ENCODE peak calls at places on chromosomes 16 and 17, in ten cellular contexts. One of them, this sample, is unnamed.

GRCh38 chr16:77273815-77274214 is 74.6 kb downstream of the SYCE1L start:
- DNase-seq in ovary: no peak
- DNase-seq in A549: no peak
- DNase-seq in H1: no peak
- DNase-seq in upper lobe of left lung: no peak
- DNase-seq in stomach: no peak
- DNase-seq in tibial nerve: no peak
- DNase-seq in sigmoid colon: no peak
- DNase-seq in GM12878: no peak
- DNase-seq in SK-N-SH: no peak
- DNase-seq in this sample: no peak

GRCh38 chr17:75822119-75822799 is 21.9 kb downstream of the UNC13D start:
- DNase-seq in ovary: peak
- DNase-seq in A549: no peak
- DNase-seq in H1: no peak
- DNase-seq in upper lobe of left lung: no peak
- DNase-seq in stomach: peak
- DNase-seq in tibial nerve: no peak
- DNase-seq in sigmoid colon: no peak
- DNase-seq in GM12878: no peak
- DNase-seq in SK-N-SH: peak
- DNase-seq in this sample: peak

GRCh38 chr17:60534613-60535157 is 8.6 kb upstream of the APPBP2 start:
- DNase-seq in ovary: no peak
- DNase-seq in A549: no peak
- DNase-seq in H1: no peak
- DNase-seq in upper lobe of left lung: no peak
- DNase-seq in stomach: no peak
- DNase-seq in tibial nerve: no peak
- DNase-seq in sigmoid colon: no peak
- DNase-seq in GM12878: no peak
- DNase-seq in SK-N-SH: no peak
- DNase-seq in this sample: no peak

GRCh38 chr16:537415-538335 is 10.2 kb downstream of the CAPN15 start:
- DNase-seq in ovary: no peak
- DNase-seq in A549: no peak
- DNase-seq in H1: no peak
- DNase-seq in upper lobe of left lung: no peak
- DNase-seq in stomach: no peak
- DNase-seq in tibial nerve: no peak
- DNase-seq in sigmoid colon: no peak
- DNase-seq in GM12878: no peak
- DNase-seq in SK-N-SH: peak
- DNase-seq in this sample: no peak

GRCh38 chr16:64362193-64362592 is 759.7 kb downstream of the CDH11 start:
- DNase-seq in ovary: no peak
- DNase-seq in A549: no peak
- DNase-seq in H1: no peak
- DNase-seq in upper lobe of left lung: no peak
- DNase-seq in stomach: no peak
- DNase-seq in tibial nerve: no peak
- DNase-seq in sigmoid colon: no peak
- DNase-seq in GM12878: no peak
- DNase-seq in SK-N-SH: no peak
- DNase-seq in this sample: no peak

GRCh38 chr17:1042486-1042885 is 45.6 kb downstream of the TIMM22 start:
- DNase-seq in ovary: no peak
- DNase-seq in A549: no peak
- DNase-seq in H1: no peak
- DNase-seq in upper lobe of left lung: no peak
- DNase-seq in stomach: no peak
- DNase-seq in tibial nerve: no peak
- DNase-seq in sigmoid colon: peak
- DNase-seq in GM12878: no peak
- DNase-seq in SK-N-SH: no peak
- DNase-seq in this sample: no peak

GRCh38 chr17:77926967-77927366 is 31.5 kb upstream of the TNRC6C start:
- DNase-seq in ovary: no peak
- DNase-seq in A549: no peak
- DNase-seq in H1: no peak
- DNase-seq in upper lobe of left lung: no peak
- DNase-seq in stomach: no peak
- DNase-seq in tibial nerve: no peak
- DNase-seq in sigmoid colon: peak
- DNase-seq in GM12878: no peak
- DNase-seq in SK-N-SH: no peak
- DNase-seq in this sample: no peak

GRCh38 chr16:17347624-17348023 is 123.1 kb downstream of the XYLT1 start:
- DNase-seq in ovary: no peak
- DNase-seq in A549: no peak
- DNase-seq in H1: no peak
- DNase-seq in upper lobe of left lung: no peak
- DNase-seq in stomach: no peak
- DNase-seq in tibial nerve: no peak
- DNase-seq in sigmoid colon: no peak
- DNase-seq in GM12878: no peak
- DNase-seq in SK-N-SH: no peak
- DNase-seq in this sample: no peak

GRCh38 chr16:1817716-1818115 is 8.9 kb downstream of the HAGH start:
- DNase-seq in ovary: no peak
- DNase-seq in A549: no peak
- DNase-seq in H1: no peak
- DNase-seq in upper lobe of left lung: no peak
- DNase-seq in stomach: no peak
- DNase-seq in tibial nerve: no peak
- DNase-seq in sigmoid colon: no peak
- DNase-seq in GM12878: no peak
- DNase-seq in SK-N-SH: no peak
- DNase-seq in this sample: no peak

GRCh38 chr16:1816396-1817275 is 10.0 kb downstream of the HAGH start:
- DNase-seq in ovary: no peak
- DNase-seq in A549: no peak
- DNase-seq in H1: no peak
- DNase-seq in upper lobe of left lung: no peak
- DNase-seq in stomach: no peak
- DNase-seq in tibial nerve: no peak
- DNase-seq in sigmoid colon: no peak
- DNase-seq in GM12878: no peak
- DNase-seq in SK-N-SH: no peak
- DNase-seq in this sample: no peak

GRCh38 chr16:1817276-1817589 is 9.4 kb downstream of the HAGH start:
- DNase-seq in ovary: no peak
- DNase-seq in A549: no peak
- DNase-seq in H1: no peak
- DNase-seq in upper lobe of left lung: no peak
- DNase-seq in stomach: no peak
- DNase-seq in tibial nerve: no peak
- DNase-seq in sigmoid colon: no peak
- DNase-seq in GM12878: no peak
- DNase-seq in SK-N-SH: no peak
- DNase-seq in this sample: no peak

GRCh38 chr16:1812732-1813163 is 13.9 kb downstream of the HAGH start:
- DNase-seq in ovary: peak
- DNase-seq in A549: peak
- DNase-seq in H1: no peak
- DNase-seq in upper lobe of left lung: peak
- DNase-seq in stomach: peak
- DNase-seq in tibial nerve: no peak
- DNase-seq in sigmoid colon: peak
- DNase-seq in GM12878: no peak
- DNase-seq in SK-N-SH: peak
- DNase-seq in this sample: peak

DNA sequence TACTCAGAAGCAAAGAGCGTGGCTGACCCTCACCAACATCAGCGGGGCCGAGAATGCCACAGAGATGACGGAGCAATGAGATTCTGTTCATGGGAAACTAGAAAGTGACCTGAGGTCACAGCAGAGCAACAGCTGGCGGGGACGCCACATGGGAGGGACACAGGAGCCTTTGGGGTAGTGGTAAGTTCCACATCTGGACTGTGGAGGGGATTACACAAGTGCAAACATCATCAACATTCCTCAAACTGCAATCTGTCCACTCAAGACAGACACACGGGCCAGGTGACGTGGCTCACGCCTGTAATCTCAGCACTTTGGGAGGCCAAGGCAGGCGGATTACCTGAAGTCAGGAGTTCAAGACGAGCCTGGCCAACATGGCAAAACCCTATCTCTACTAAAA is 11.2 kb downstream of the HAGH start:
- DNase-seq in ovary: no peak
- DNase-seq in A549: no peak
- DNase-seq in H1: no peak
- DNase-seq in upper lobe of left lung: no peak
- DNase-seq in stomach: no peak
- DNase-seq in tibial nerve: peak
- DNase-seq in sigmoid colon: no peak
- DNase-seq in GM12878: no peak
- DNase-seq in SK-N-SH: no peak
- DNase-seq in this sample: no peak
- TF ChIP-seq EP300 in ovary: no peak
- TF ChIP-seq EP300 in A549: no peak
- TF ChIP-seq EP300 in H1: no peak
- TF ChIP-seq EP300 in upper lobe of left lung: no peak
- TF ChIP-seq EP300 in stomach: no peak
- TF ChIP-seq EP300 in tibial nerve: no peak
- TF ChIP-seq EP300 in sigmoid colon: no peak
- TF ChIP-seq EP300 in GM12878: no peak
- TF ChIP-seq EP300 in SK-N-SH: no peak
- TF ChIP-seq EP300 in this sample: no peak

GRCh38 chr16:67541391-67542263 is 13.0 kb downstream of the RIPOR1 start:
- DNase-seq in ovary: peak
- DNase-seq in A549: peak
- DNase-seq in H1: no peak
- DNase-seq in upper lobe of left lung: no peak
- DNase-seq in stomach: no peak
- DNase-seq in tibial nerve: no peak
- DNase-seq in sigmoid colon: no peak
- DNase-seq in GM12878: no peak
- DNase-seq in SK-N-SH: no peak
- DNase-seq in this sample: peak

GRCh38 chr16:67543582-67543981 is 15.0 kb downstream of the RIPOR1 start:
- DNase-seq in ovary: no peak
- DNase-seq in A549: no peak
- DNase-seq in H1: no peak
- DNase-seq in upper lobe of left lung: no peak
- DNase-seq in stomach: no peak
- DNase-seq in tibial nerve: no peak
- DNase-seq in sigmoid colon: no peak
- DNase-seq in GM12878: no peak
- DNase-seq in SK-N-SH: no peak
- DNase-seq in this sample: peak

GRCh38 chr16:67540756-67541155 is 12.1 kb downstream of the RIPOR1 start:
- DNase-seq in ovary: peak
- DNase-seq in A549: no peak
- DNase-seq in H1: no peak
- DNase-seq in upper lobe of left lung: no peak
- DNase-seq in stomach: no peak
- DNase-seq in tibial nerve: no peak
- DNase-seq in sigmoid colon: no peak
- DNase-seq in GM12878: no peak
- DNase-seq in SK-N-SH: no peak
- DNase-seq in this sample: no peak

GRCh38 chr16:67543036-67543435 is 14.4 kb downstream of the RIPOR1 start:
- DNase-seq in ovary: no peak
- DNase-seq in A549: no peak
- DNase-seq in H1: no peak
- DNase-seq in upper lobe of left lung: no peak
- DNase-seq in stomach: no peak
- DNase-seq in tibial nerve: no peak
- DNase-seq in sigmoid colon: no peak
- DNase-seq in GM12878: no peak
- DNase-seq in SK-N-SH: no peak
- DNase-seq in this sample: peak

GRCh38 chr16:67542464-67542863 is 13.8 kb downstream of the RIPOR1 start:
- DNase-seq in ovary: peak
- DNase-seq in A549: peak
- DNase-seq in H1: no peak
- DNase-seq in upper lobe of left lung: peak
- DNase-seq in stomach: peak
- DNase-seq in tibial nerve: no peak
- DNase-seq in sigmoid colon: peak
- DNase-seq in GM12878: no peak
- DNase-seq in SK-N-SH: peak
- DNase-seq in this sample: peak
- TF ChIP-seq EP300 in ovary: no peak
- TF ChIP-seq EP300 in A549: no peak
- TF ChIP-seq EP300 in H1: no peak
- TF ChIP-seq EP300 in upper lobe of left lung: no peak
- TF ChIP-seq EP300 in stomach: no peak
- TF ChIP-seq EP300 in tibial nerve: no peak
- TF ChIP-seq EP300 in sigmoid colon: no peak
- TF ChIP-seq EP300 in GM12878: no peak
- TF ChIP-seq EP300 in SK-N-SH: no peak
- TF ChIP-seq EP300 in this sample: no peak

GRCh38 chr17:4219241-4219640 is 44.5 kb downstream of the ANKFY1 start:
- DNase-seq in ovary: no peak
- DNase-seq in A549: no peak
- DNase-seq in H1: no peak
- DNase-seq in upper lobe of left lung: no peak
- DNase-seq in stomach: no peak
- DNase-seq in tibial nerve: no peak
- DNase-seq in sigmoid colon: no peak
- DNase-seq in GM12878: no peak
- DNase-seq in SK-N-SH: no peak
- DNase-seq in this sample: no peak

GRCh38 chr17:4215882-4216411 is 47.8 kb downstream of the ANKFY1 start:
- DNase-seq in ovary: no peak
- DNase-seq in A549: no peak
- DNase-seq in H1: no peak
- DNase-seq in upper lobe of left lung: no peak
- DNase-seq in stomach: no peak
- DNase-seq in tibial nerve: no peak
- DNase-seq in sigmoid colon: no peak
- DNase-seq in GM12878: no peak
- DNase-seq in SK-N-SH: peak
- DNase-seq in this sample: no peak

GRCh38 chr17:4221163-4221562 is 42.6 kb downstream of the ANKFY1 start:
- DNase-seq in ovary: no peak
- DNase-seq in A549: no peak
- DNase-seq in H1: no peak
- DNase-seq in upper lobe of left lung: no peak
- DNase-seq in stomach: no peak
- DNase-seq in tibial nerve: no peak
- DNase-seq in sigmoid colon: no peak
- DNase-seq in GM12878: no peak
- DNase-seq in SK-N-SH: no peak
- DNase-seq in this sample: no peak

GRCh38 chr17:4221899-4222659 is 41.7 kb downstream of the ANKFY1 start:
- DNase-seq in ovary: no peak
- DNase-seq in A549: no peak
- DNase-seq in H1: no peak
- DNase-seq in upper lobe of left lung: no peak
- DNase-seq in stomach: no peak
- DNase-seq in tibial nerve: no peak
- DNase-seq in sigmoid colon: no peak
- DNase-seq in GM12878: no peak
- DNase-seq in SK-N-SH: no peak
- DNase-seq in this sample: no peak

GRCh38 chr17:4220655-4221054 is 43.1 kb downstream of the ANKFY1 start:
- DNase-seq in ovary: peak
- DNase-seq in A549: no peak
- DNase-seq in H1: no peak
- DNase-seq in upper lobe of left lung: peak
- DNase-seq in stomach: no peak
- DNase-seq in tibial nerve: no peak
- DNase-seq in sigmoid colon: peak
- DNase-seq in GM12878: no peak
- DNase-seq in SK-N-SH: no peak
- DNase-seq in this sample: peak
- TF ChIP-seq EP300 in ovary: no peak
- TF ChIP-seq EP300 in A549: no peak
- TF ChIP-seq EP300 in H1: no peak
- TF ChIP-seq EP300 in upper lobe of left lung: peak
- TF ChIP-seq EP300 in stomach: no peak
- TF ChIP-seq EP300 in tibial nerve: peak
- TF ChIP-seq EP300 in sigmoid colon: peak
- TF ChIP-seq EP300 in GM12878: no peak
- TF ChIP-seq EP300 in SK-N-SH: no peak
- TF ChIP-seq EP300 in this sample: peak

GRCh38 chr17:64131606-64132270 is 1.8 kb upstream of the ERN1 start:
- DNase-seq in ovary: no peak
- DNase-seq in A549: no peak
- DNase-seq in H1: no peak
- DNase-seq in upper lobe of left lung: no peak
- DNase-seq in stomach: no peak
- DNase-seq in tibial nerve: no peak
- DNase-seq in sigmoid colon: no peak
- DNase-seq in GM12878: no peak
- DNase-seq in SK-N-SH: no peak
- DNase-seq in this sample: no peak

GRCh38 chr17:64128787-64129514 is 993 bp downstream of the ERN1 start:
- DNase-seq in ovary: peak
- DNase-seq in A549: peak
- DNase-seq in H1: no peak
- DNase-seq in upper lobe of left lung: peak
- DNase-seq in stomach: peak
- DNase-seq in tibial nerve: no peak
- DNase-seq in sigmoid colon: peak
- DNase-seq in GM12878: no peak
- DNase-seq in SK-N-SH: no peak
- DNase-seq in this sample: peak

GRCh38 chr17:64129765-64130558 is at the start of gene ERN1:
- DNase-seq in ovary: peak
- DNase-seq in A549: peak
- DNase-seq in H1: peak
- DNase-seq in upper lobe of left lung: peak
- DNase-seq in stomach: peak
- DNase-seq in tibial nerve: peak
- DNase-seq in sigmoid colon: peak
- DNase-seq in GM12878: peak
- DNase-seq in SK-N-SH: peak
- DNase-seq in this sample: peak

GRCh38 chr17:64129515-64129764 is 504 bp downstream of the ERN1 start:
- DNase-seq in ovary: no peak
- DNase-seq in A549: no peak
- DNase-seq in H1: no peak
- DNase-seq in upper lobe of left lung: no peak
- DNase-seq in stomach: no peak
- DNase-seq in tibial nerve: no peak
- DNase-seq in sigmoid colon: no peak
- DNase-seq in GM12878: no peak
- DNase-seq in SK-N-SH: no peak
- DNase-seq in this sample: no peak

DNA sequence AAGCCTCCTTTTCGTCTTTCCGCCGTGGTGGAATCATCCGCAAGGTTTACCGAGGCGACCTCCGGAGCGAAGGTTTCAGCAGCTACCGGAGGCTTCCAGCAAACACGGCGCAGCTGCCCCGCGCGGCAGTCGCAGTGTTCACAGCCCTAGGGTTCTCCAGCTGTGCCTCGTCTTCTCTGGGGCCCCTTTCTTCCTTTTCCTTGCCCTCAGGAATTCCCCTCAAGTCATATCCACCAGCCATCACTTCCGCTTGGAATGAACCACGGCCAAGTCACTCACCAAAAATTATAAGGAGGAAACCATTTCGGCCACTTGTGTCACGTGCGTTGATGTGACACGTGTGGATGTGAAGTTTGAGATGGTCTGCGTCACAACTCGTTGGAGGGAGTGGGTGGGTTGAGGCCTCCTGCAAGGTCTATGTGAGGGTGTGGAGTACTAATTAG is 636 bp upstream of the ERN1 start:
- DNase-seq in ovary: peak
- DNase-seq in A549: no peak
- DNase-seq in H1: no peak
- DNase-seq in upper lobe of left lung: peak
- DNase-seq in stomach: no peak
- DNase-seq in tibial nerve: no peak
- DNase-seq in sigmoid colon: peak
- DNase-seq in GM12878: peak
- DNase-seq in SK-N-SH: no peak
- DNase-seq in this sample: peak
- TF ChIP-seq EP300 in ovary: no peak
- TF ChIP-seq EP300 in A549: no peak
- TF ChIP-seq EP300 in H1: no peak
- TF ChIP-seq EP300 in upper lobe of left lung: no peak
- TF ChIP-seq EP300 in stomach: no peak
- TF ChIP-seq EP300 in tibial nerve: no peak
- TF ChIP-seq EP300 in sigmoid colon: no peak
- TF ChIP-seq EP300 in GM12878: peak
- TF ChIP-seq EP300 in SK-N-SH: no peak
- TF ChIP-seq EP300 in this sample: no peak

This sample was measured in transverse colon.